ENCODE peak calls at places on chromosomes 5 and 9, in six cellular contexts. G is stimulated activated CD8-positive, alpha-beta memory T cell treated with anti-CD3 and anti-CD28 coated beads, Interleukin-7, amount 100 ng/mL, for 1 hour; N is esophagus squamous epithelium; M is cardiac fibroblast; A is tibial nerve; B is aorta. I is an unnamed sample.

GRCh38 chr9:88037285-88037845 is 63.0 kb upstream of the CDK20 start:
- DNase-seq in G (no peak), N (no peak), M (no peak), A (no peak), B (no peak), I (no peak)

GRCh38 chr9:98142182-98142924 is 23.3 kb upstream of the TRIM14 start:
- DNase-seq in G (no peak), N (no peak), M (no peak), A (no peak), B (no peak), I (no peak)

GRCh38 chr9:116377179-116377790 is 223.7 kb downstream of the PAPPA start:
- DNase-seq in G (no peak), N (no peak), M (peak), A (no peak), B (no peak), I (no peak)

GRCh38 chr9:95089916-95090791 is 227.4 kb downstream of the FANCC start:
- DNase-seq in G (no peak), N (no peak), M (no peak), A (no peak), B (peak), I (no peak)

GRCh38 chr5:171852255-171852681 is 66.7 kb downstream of the SMIM23 start:
- DNase-seq in G (no peak), N (no peak), M (peak), A (no peak), B (no peak), I (no peak)

GRCh38 chr9:33476503-33476902 is 2.8 kb upstream of the NOL6 start:
- DNase-seq in G (no peak), N (no peak), M (no peak), A (no peak), B (no peak), I (no peak)

GRCh38 chr9:112846528-112847488 is 43.9 kb downstream of the SLC46A2 start:
- DNase-seq in G (no peak), N (no peak), M (no peak), A (no peak), B (no peak), I (no peak)

GRCh38 chr5:125673359-125673950 is 749.8 kb upstream of the GRAMD2B start:
- DNase-seq in G (no peak), N (no peak), M (no peak), A (no peak), B (no peak), I (no peak)

GRCh38 chr5:89816038-89816437 is 593.5 kb downstream of the CETN3 start:
- DNase-seq in G (no peak), N (no peak), M (no peak), A (no peak), B (no peak), I (no peak)

GRCh38 chr5:98679963-98680362 is 93.5 kb upstream of the RGMB start:
- DNase-seq in G (no peak), N (no peak), M (peak), A (no peak), B (no peak), I (no peak)

GRCh38 chr9:120894404-120895226 is 17.6 kb upstream of the PHF19 start:
- DNase-seq in G (no peak), N (no peak), M (no peak), A (no peak), B (peak), I (no peak)

GRCh38 chr5:82259172-82259800 is 18.9 kb downstream of the RPS23 start:
- DNase-seq in G (no peak), N (no peak), M (peak), A (no peak), B (no peak), I (peak)

GRCh38 chr9:93813687-93814560 is 141.2 kb downstream of the BARX1 start:
- DNase-seq in G (no peak), N (no peak), M (no peak), A (no peak), B (no peak), I (peak)

GRCh38 chr5:88833371-88834107 is 49.4 kb downstream of the MEF2C start:
- DNase-seq in G (no peak), N (no peak), M (peak), A (no peak), B (peak), I (no peak)

GRCh38 chr5:18393546-18393945 is 759.3 kb downstream of the TAF11L14 start:
- DNase-seq in G (no peak), N (no peak), M (no peak), A (no peak), B (no peak), I (no peak)

GRCh38 chr9:21205204-21205603 is 1.7 kb downstream of the IFNA10 start:
- DNase-seq in G (no peak), N (no peak), M (no peak), A (no peak), B (no peak), I (no peak)

GRCh38 chr9:4386819-4387218 is 87.0 kb upstream of the GLIS3 start:
- DNase-seq in G (no peak), N (no peak), M (peak), A (no peak), B (no peak), I (no peak)

GRCh38 chr5:115551415-115551814 is 6.8 kb upstream of the FEM1C start:
- DNase-seq in G (no peak), N (no peak), M (peak), A (no peak), B (no peak), I (no peak)

GRCh38 chr9:79644601-79645000 is 72.8 kb downstream of the TLE4 start:
- DNase-seq in G (no peak), N (no peak), M (no peak), A (no peak), B (no peak), I (no peak)

GRCh38 chr5:147686421-147686820 is 96.1 kb downstream of the JAKMIP2 start:
- DNase-seq in G (no peak), N (no peak), M (no peak), A (no peak), B (no peak), I (no peak)

GRCh38 chr5:31967461-31967860 is 206.7 kb downstream of the GOLPH3 start:
- DNase-seq in G (no peak), N (no peak), M (no peak), A (no peak), B (no peak), I (no peak)

GRCh38 chr5:113081881-113082546 is 105.4 kb downstream of the DCP2 start:
- DNase-seq in G (no peak), N (no peak), M (peak), A (no peak), B (no peak), I (no peak)

GRCh38 chr9:111878946-111879345 is 17.7 kb upstream of the UGCG start:
- DNase-seq in G (no peak), N (no peak), M (no peak), A (no peak), B (no peak), I (no peak)

GRCh38 chr9:35771079-35771441 is 17.0 kb upstream of the MSMP start:
- DNase-seq in G (no peak), N (no peak), M (no peak), A (peak), B (no peak), I (no peak)

GRCh38 chr5:166031926-166032325 is 2259.5 kb upstream of the WWC1 start:
- DNase-seq in G (no peak), N (no peak), M (no peak), A (no peak), B (no peak), I (no peak)

GRCh38 chr5:131364507-131365050 is 100.7 kb downstream of the CDC42SE2 start:
- DNase-seq in G (no peak), N (no peak), M (no peak), A (no peak), B (no peak), I (no peak)

GRCh38 chr9:127175319-127175715 is 52.9 kb upstream of the ANGPTL2 start:
- DNase-seq in G (no peak), N (no peak), M (no peak), A (no peak), B (no peak), I (no peak)

GRCh38 chr9:20884985-20885593 is 146.4 kb downstream of the HACD4 start:
- DNase-seq in G (peak), N (no peak), M (peak), A (peak), B (peak), I (peak)

GRCh38 chr9:130034570-130034969 is 8.4 kb downstream of the FNBP1 start:
- DNase-seq in G (no peak), N (no peak), M (peak), A (no peak), B (no peak), I (no peak)

GRCh38 chr5:124996023-124996763 is 249.8 kb upstream of the ZNF608 start:
- DNase-seq in G (no peak), N (no peak), M (peak), A (no peak), B (no peak), I (no peak)

GRCh38 chr9:33202552-33203300 is 35.6 kb upstream of the B4GALT1 start:
- DNase-seq in G (no peak), N (no peak), M (peak), A (peak), B (peak), I (no peak)

GRCh38 chr9:69299316-69299715 is 25.7 kb upstream of the ENTREP1 start:
- DNase-seq in G (no peak), N (no peak), M (no peak), A (no peak), B (no peak), I (no peak)

GRCh38 chr9:88433583-88434240 is 45.5 kb downstream of the SPIN1 start:
- DNase-seq in G (no peak), N (no peak), M (peak), A (no peak), B (no peak), I (no peak)

GRCh38 chr5:23242891-23243290 is 264.5 kb upstream of the PRDM9 start:
- DNase-seq in G (no peak), N (no peak), M (no peak), A (no peak), B (no peak), I (no peak)